ENCODE peak calls at places on chromosome 5, in seven cellular contexts. P, R, H, U, J, K and Q are unnamed samples.

GRCh38 chr5:133271606-133272005 is 219.8 kb downstream of the HSPA4 start:
- DNase-seq in K (no peak), J (no peak), H (no peak), R (no peak), U (no peak), P (no peak), Q (no peak)

GRCh38 chr5:111043712-111044506 is 27.6 kb upstream of the TSLP start:
- DNase-seq in K (no peak), U (peak), J (no peak), H (no peak), R (no peak), P (no peak), Q (no peak)

GRCh38 chr5:42641321-42642005 is 115.2 kb upstream of the CCDC152 start:
- DNase-seq in R (no peak), P (no peak), H (no peak), K (no peak), J (no peak), U (no peak), Q (no peak)

GRCh38 chr5:65062684-65063083 is 294.0 kb downstream of the CWC27 start:
- DNase-seq in K (no peak), J (no peak), H (peak), R (peak), P (peak), U (peak), Q (peak)

GRCh38 chr5:4866817-4867216 is 273.3 kb upstream of the ADAMTS16 start:
- DNase-seq in P (no peak), R (no peak), U (no peak), J (no peak), H (no peak), K (no peak), Q (no peak)

GRCh38 chr5:72815580-72816296 is 723 bp upstream of the TNPO1 start:
- DNase-seq in K (no peak), J (no peak), R (peak), U (no peak), H (no peak), P (no peak), Q (no peak)

GRCh38 chr5:168734657-168735344 is 155.6 kb upstream of the PANK3 start:
- DNase-seq in R (no peak), K (no peak), J (no peak), U (peak), H (peak), P (peak), Q (peak)

GRCh38 chr5:168654225-168654624 is 75.1 kb upstream of the PANK3 start:
- DNase-seq in J (no peak), H (peak), K (no peak), U (peak), R (no peak), P (no peak), Q (peak)

GRCh38 chr5:141507387-141508091 is 18.7 kb downstream of the PCDHGC5 start:
- DNase-seq in J (no peak), P (peak), U (peak), K (no peak), R (no peak), H (no peak), Q (peak)

DNA sequence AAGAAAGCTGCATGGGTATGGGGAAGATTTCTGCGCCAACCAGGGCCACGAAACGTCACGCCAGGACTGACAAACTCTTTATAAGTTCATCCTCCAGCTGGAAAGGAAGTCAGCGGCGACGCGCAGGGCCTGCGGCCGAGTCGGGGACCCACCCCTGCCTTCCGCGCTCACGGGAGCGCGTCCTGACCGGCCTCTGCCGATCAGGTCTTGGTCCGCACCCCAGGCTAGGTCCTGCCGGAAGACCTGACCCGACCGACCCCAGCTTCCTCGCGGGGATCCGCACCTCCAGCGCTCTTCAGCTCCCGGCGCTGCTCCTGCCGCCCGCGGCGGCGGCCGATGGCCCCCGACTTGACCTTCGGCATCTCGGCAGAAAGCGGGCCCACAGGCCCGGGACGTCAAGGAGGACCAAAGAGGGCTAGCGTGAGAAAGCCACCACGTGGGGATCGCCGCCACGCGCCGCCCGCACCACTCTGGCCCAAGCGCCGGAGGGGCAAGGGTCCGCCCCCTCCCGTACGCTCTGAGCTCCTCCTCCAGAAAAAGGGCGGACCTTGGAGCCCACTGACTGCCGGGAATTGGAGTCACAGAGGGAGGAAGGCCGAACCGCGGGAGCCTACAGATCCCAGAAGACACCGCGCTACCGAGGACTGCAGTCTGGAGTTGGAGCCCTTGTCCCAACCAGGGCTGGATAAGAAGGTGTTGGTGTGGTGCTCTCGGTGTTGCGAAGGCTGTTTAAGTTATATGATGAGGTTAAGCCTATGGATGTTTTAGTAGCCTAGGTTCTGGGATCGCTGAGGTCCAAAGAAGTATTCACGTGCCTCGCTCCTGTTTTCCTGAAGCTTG is at the start of gene DIMT1:
- DNase-seq in P (peak), R (peak), J (peak), H (peak), K (peak), U (peak), Q (peak)
- TF ChIP-seq POLR2A in P (peak), R (peak), J (no peak), H (no peak), K (peak), U (peak), Q (no peak)

DNA sequence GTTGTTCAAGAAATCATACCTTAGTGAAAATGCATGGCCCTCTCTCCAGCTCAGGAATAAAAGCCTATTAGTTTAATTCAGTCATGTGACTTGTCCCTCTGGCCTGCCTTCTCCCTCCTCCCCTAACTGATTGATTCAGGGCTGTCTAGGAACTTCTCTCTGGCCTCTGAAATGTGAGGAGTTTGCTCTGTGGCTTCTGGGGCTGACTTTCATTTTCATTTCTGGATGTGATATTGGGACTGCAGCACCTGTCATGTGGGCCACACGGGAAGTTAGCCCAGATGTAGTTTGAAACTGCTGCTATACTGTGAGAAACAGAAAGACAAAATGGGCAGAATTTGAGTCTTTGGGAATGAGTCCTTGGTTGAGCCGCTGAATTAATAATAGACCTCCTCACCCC is 44.8 kb downstream of the PARP8 start:
- DNase-seq in U (peak), R (no peak), K (peak), H (peak), P (no peak), J (no peak), Q (no peak)
- TF ChIP-seq POLR2A in U (no peak), R (no peak), K (no peak), H (no peak), P (no peak), J (no peak), Q (no peak)

DNA sequence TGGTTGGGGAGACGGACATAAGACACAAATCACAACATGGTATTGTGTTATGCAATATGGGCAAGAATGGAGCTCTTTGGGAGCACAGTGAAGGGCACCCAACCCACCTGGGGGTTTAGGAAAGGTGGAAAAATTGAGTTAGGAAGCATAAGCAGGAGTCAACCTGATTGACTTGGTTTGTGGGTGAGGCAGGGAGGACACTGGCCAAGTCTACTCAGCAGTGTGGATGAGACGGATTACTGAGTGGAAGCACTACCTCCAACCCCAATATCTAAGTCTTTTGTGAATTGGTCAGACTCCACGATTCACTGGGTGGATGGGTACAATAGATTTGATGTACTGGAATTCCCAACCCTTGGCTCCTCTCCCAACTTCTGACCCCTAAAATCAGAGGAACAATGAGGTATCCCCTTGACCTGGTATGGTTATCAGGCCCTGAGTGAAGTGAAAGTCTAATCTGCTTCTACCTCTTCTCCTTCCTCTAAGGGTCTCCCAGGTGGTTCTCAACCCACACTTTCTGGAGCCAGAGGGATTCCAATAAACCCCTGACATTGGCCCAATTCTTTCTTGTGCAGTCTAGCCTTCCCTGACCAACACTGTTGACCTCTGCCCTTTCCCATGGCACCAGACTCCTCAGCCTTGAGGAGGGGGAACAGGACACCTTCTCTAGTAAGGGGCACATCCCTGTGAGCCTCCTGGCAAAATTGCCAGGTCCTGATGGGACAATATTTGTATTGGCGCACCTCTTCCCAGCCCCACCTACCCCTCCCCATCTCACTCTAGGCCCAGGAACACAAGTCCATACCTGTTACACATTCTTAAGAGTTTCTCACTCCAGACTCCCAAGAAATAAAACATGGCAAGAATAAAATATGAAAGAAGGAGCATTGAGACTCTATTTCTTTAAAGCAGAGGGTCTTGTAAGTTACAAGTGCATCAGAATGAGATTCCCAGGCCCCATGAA is 5.3 kb downstream of the EGR1 start:
- DNase-seq in H (no peak), P (no peak), J (no peak), K (no peak), R (no peak), U (no peak), Q (no peak)
- TF ChIP-seq POLR2A in H (no peak), P (no peak), J (no peak), K (no peak), R (no peak), U (no peak), Q (no peak)

GRCh38 chr5:179839328-179840256 is 18.9 kb downstream of the SQSTM1 start:
- DNase-seq in U (peak), R (no peak), K (peak), P (no peak), H (no peak), J (peak), Q (peak)
- TF ChIP-seq POLR2A in U (peak), R (no peak), K (no peak), P (no peak), H (no peak), J (no peak), Q (no peak)

GRCh38 chr5:173057062-173057924 is 1.1 kb downstream of the CREBRF start:
- DNase-seq in P (peak), J (peak), K (peak), H (peak), R (peak), U (peak), Q (peak)
- TF ChIP-seq POLR2A in P (no peak), J (peak), K (no peak), H (no peak), R (peak), U (peak), Q (peak)

DNA sequence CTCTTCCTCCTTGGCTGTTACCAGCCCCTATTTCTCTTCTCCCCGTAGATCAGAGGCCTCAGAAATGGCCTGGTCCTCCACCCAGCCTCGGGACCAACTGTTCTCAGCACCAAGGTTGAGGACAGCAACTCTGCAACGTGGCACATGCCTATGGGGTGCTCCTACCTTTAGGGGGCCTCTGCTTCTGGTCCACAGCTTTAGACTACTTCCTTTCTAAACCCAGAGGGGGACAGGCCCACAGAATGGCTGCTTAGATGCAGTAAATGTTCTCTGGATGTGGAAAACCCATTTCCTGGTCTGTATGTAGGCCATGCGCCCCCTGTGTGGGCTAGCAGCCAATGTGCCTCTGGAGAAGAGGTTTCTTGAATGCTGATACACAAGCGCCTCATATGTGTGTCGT is 68.4 kb downstream of the NRG2 start:
- DNase-seq in K (no peak), H (no peak), J (no peak), R (no peak), P (peak), U (no peak), Q (peak)
- TF ChIP-seq POLR2A in K (no peak), H (no peak), J (no peak), R (no peak), P (no peak), U (no peak), Q (no peak)

GRCh38 chr5:32605766-32606152 is 20.4 kb downstream of the SUB1 start:
- DNase-seq in H (no peak), J (no peak), U (no peak), P (no peak), R (no peak), K (no peak), Q (no peak)
- TF ChIP-seq POLR2A in H (no peak), J (no peak), U (no peak), P (no peak), R (no peak), K (no peak), Q (no peak)

DNA sequence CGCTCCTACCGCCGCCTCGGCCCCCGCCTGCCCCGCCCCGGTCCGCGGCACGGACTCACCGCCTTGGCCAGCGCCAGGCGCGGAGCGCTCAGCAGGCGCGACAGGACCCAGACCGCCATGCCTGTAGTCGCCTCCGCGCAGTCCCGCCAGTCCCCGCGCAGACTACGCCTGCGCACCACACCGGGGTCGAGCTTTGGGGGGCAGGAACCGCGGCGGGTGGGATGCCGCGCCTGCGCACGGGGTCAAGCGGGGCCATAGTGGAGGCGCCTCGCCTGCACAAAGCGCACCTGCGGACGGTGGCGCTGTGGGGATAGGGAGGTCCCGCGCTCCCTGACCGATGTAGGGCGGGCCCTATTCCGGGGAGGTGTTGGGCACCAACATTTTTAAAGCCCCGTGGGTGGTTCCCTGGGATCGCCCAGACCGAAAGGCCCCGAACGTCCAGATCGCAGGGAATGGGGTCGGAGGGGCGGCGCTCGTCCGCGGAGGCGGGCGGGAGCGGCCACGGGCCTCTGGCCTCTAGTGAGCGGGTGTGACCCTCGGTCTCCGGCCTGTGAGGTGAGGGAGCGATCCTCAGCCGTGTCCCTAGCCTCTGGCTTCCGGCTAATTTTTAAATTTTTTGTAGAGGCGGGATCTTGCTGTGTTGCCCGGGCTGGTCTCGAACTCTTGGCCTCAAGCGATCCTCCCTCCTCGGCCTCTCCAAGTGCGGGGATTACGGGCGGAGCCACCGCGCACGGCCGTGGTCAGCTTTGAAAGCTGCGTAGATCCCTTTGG is 70.8 kb upstream of the LPCAT1 start:
- DNase-seq in R (peak), J (peak), H (peak), P (peak), U (no peak), K (peak), Q (peak)
- TF ChIP-seq POLR2A in R (peak), J (no peak), H (no peak), P (no peak), U (no peak), K (no peak), Q (no peak)

GRCh38 chr5:172772112-172772906 is 1.3 kb upstream of the DUSP1 start:
- DNase-seq in J (peak), U (peak), R (peak), H (peak), P (peak), K (peak), Q (peak)
- TF ChIP-seq POLR2A in J (peak), U (no peak), R (no peak), H (peak), P (no peak), K (no peak), Q (no peak)

GRCh38 chr5:135033866-135034185 is 202 bp downstream of the PITX1 start:
- DNase-seq in P (no peak), R (no peak), K (no peak), H (no peak), J (no peak), U (no peak), Q (no peak)

GRCh38 chr5:135035678-135036030 is 1.6 kb upstream of the PITX1 start:
- DNase-seq in U (no peak), R (no peak), K (no peak), J (no peak), P (no peak), H (no peak), Q (no peak)

GRCh38 chr5:135033026-135033861 is 784 bp downstream of the PITX1 start:
- DNase-seq in U (peak), K (peak), J (no peak), R (peak), H (peak), P (no peak), Q (no peak)

GRCh38 chr5:135034963-135035677 is 1.1 kb upstream of the PITX1 start:
- DNase-seq in H (no peak), K (no peak), R (no peak), U (no peak), P (no peak), J (no peak), Q (no peak)

DNA sequence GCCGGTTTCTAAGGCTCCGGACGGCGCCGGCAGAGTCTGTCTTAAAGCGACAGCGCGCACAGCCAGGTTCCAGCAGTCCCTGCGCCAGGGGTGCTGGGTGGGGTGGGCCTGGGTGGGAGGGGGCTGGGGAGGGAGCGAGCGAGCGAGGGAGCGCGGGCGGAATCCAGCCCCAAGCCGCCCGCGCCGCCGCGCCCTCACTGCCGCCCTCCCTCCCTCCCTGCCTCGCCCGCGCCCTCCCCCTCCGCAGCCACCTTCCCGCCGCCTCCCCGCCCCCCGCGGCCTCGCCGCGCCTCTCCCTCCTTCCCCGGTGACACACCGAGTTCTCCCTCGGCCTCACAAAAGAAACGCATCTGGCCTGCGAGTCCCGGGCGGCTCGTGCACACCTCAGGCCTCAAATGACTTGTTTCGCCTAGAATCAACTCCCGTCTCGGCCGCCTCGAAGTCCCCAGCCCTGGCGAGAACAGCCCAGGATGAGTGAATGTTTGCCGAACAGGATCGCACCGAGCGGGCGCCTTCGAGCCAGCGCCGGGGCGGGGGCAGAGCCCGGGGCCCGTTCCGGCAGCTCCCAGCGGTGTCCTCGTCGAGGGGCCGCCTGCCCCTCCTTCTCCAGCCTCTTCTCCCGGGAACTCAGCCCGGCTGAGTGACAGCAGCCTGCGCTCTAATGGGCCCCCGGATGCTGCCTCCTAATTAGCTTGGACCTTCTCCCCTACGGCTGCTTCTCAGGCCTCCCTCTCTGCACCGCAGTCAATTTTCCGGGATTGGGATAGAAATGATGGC is at the start of gene PITX1:
- DNase-seq in R (peak), J (peak), H (peak), K (peak), U (peak), P (no peak), Q (no peak)
- TF ChIP-seq POLR2A in R (peak), J (no peak), H (no peak), K (no peak), U (no peak), P (no peak), Q (no peak)